ENCODE peak calls at places on chromosomes 4 and X, in eight cellular contexts. O, U, C, W, M, N, K and S are unnamed samples.

GRCh38 chrX:81729269-81729777 is 527.4 kb downstream of the SH3BGRL start:
- DNase-seq in O (no peak), U (no peak), C (peak), W (no peak), M (no peak), N (no peak), K (no peak), S (no peak)

GRCh38 chrX:1448793-1449580 is 3.7 kb downstream of the ASMTL start:
- DNase-seq in O (no peak), U (no peak), C (no peak), W (no peak), M (no peak), N (no peak), K (no peak), S (no peak)

GRCh38 chr4:69322055-69322454 is 41.8 kb downstream of the UGT2B28 start:
- DNase-seq in O (peak), U (no peak), C (no peak), W (no peak), M (no peak), N (peak), K (peak), S (peak)

GRCh38 chr4:169899295-169899694 is 126.9 kb downstream of the MFAP3L start:
- DNase-seq in O (no peak), U (no peak), C (peak), W (no peak), M (no peak), N (no peak), K (peak), S (no peak)

GRCh38 chr4:111631157-111631999 is 513.9 kb upstream of the FAM241A start:
- DNase-seq in O (peak), U (peak), C (peak), W (no peak), M (no peak), N (peak), K (peak), S (peak)

GRCh38 chrX:40092808-40093435 is 4.8 kb downstream of the BCOR start:
- DNase-seq in O (no peak), U (no peak), C (peak), W (no peak), M (no peak), N (no peak), K (no peak), S (no peak)

GRCh38 chrX:103688949-103689348 is 2.5 kb upstream of the MORF4L2 start:
- DNase-seq in O (peak), U (peak), C (peak), W (no peak), M (peak), N (peak), K (peak), S (peak)

GRCh38 chr4:75844151-75844662 is 58.0 kb downstream of the PPEF2 start:
- DNase-seq in O (peak), U (peak), C (no peak), W (no peak), M (peak), N (peak), K (peak), S (no peak)

GRCh38 chrX:22389544-22390243 is 117.0 kb downstream of the CBLL2 start:
- DNase-seq in O (peak), U (no peak), C (peak), W (no peak), M (no peak), N (peak), K (peak), S (no peak)

GRCh38 chr4:183960912-183961569 is 55.9 kb downstream of the STOX2 start:
- DNase-seq in O (no peak), U (no peak), C (peak), W (no peak), M (no peak), N (no peak), K (no peak), S (no peak)

GRCh38 chr4:137531951-137532868 is at the start of gene PCDH18:
- DNase-seq in O (peak), U (peak), C (peak), W (peak), M (no peak), N (peak), K (peak), S (peak)

GRCh38 chr4:118738999-118739690 is 54.0 kb downstream of the METTL14 start:
- DNase-seq in O (peak), U (no peak), C (no peak), W (no peak), M (no peak), N (no peak), K (no peak), S (no peak)

GRCh38 chrX:55057691-55058249 is 17.1 kb upstream of the PAGE2B start:
- DNase-seq in O (peak), U (peak), C (peak), W (no peak), M (peak), N (peak), K (peak), S (peak)

GRCh38 chr4:75477201-75477600 is 37.0 kb downstream of the RCHY1 start:
- DNase-seq in O (no peak), U (no peak), C (no peak), W (no peak), M (no peak), N (peak), K (no peak), S (no peak)

GRCh38 chrX:74420194-74421035 is 878 bp upstream of the SLC16A2 start:
- DNase-seq in O (peak), U (peak), C (peak), W (peak), M (peak), N (peak), K (peak), S (no peak)

GRCh38 chr4:146269228-146269653 is 54.9 kb downstream of the REELD1 start:
- DNase-seq in O (no peak), U (no peak), C (no peak), W (no peak), M (no peak), N (no peak), K (no peak), S (peak)

GRCh38 chr4:93710847-93711430 is 117.6 kb upstream of the ATOH1 start:
- DNase-seq in O (no peak), U (no peak), C (peak), W (no peak), M (no peak), N (no peak), K (no peak), S (no peak)

GRCh38 chr4:112523008-112523440 is 7.0 kb upstream of the NEUROG2 start:
- DNase-seq in O (no peak), U (peak), C (peak), W (no peak), M (no peak), N (peak), K (peak), S (peak)

GRCh38 chr4:130563185-130563890 is 1467.4 kb downstream of the C4orf33 start:
- DNase-seq in O (peak), U (peak), C (peak), W (peak), M (peak), N (peak), K (peak), S (peak)

GRCh38 chrX:13131511-13132137 is 87.2 kb upstream of the FAM9C start:
- DNase-seq in O (no peak), U (no peak), C (peak), W (no peak), M (no peak), N (no peak), K (no peak), S (peak)

GRCh38 chrX:123860506-123860840 is 620 bp downstream of the XIAP start:
- DNase-seq in O (no peak), U (no peak), C (no peak), W (no peak), M (peak), N (no peak), K (no peak), S (peak)

GRCh38 chr4:56981795-56982201 is 3.1 kb downstream of the POLR2B start:
- DNase-seq in O (peak), U (no peak), C (peak), W (no peak), M (no peak), N (peak), K (peak), S (no peak)

GRCh38 chrX:18545771-18546170 is 120.4 kb downstream of the CDKL5 start:
- DNase-seq in O (no peak), U (no peak), C (no peak), W (no peak), M (no peak), N (no peak), K (no peak), S (no peak)

GRCh38 chr4:31039382-31039781 is 319.2 kb downstream of the PCDH7 start:
- DNase-seq in O (no peak), U (no peak), C (no peak), W (no peak), M (no peak), N (no peak), K (no peak), S (no peak)

GRCh38 chr4:26406346-26406975 is 83.8 kb downstream of the CCKAR start:
- DNase-seq in O (no peak), U (no peak), C (peak), W (no peak), M (no peak), N (peak), K (peak), S (peak)

GRCh38 chr4:60683357-60683756 is 516.8 kb upstream of the ADGRL3 start:
- DNase-seq in O (peak), U (no peak), C (no peak), W (no peak), M (no peak), N (peak), K (peak), S (no peak)

GRCh38 chr4:25663778-25664177 is 8.1 kb downstream of the SLC34A2 start:
- DNase-seq in O (no peak), U (no peak), C (no peak), W (no peak), M (no peak), N (no peak), K (no peak), S (no peak)

GRCh38 chrX:115892787-115893671 is 277.5 kb upstream of the AGTR2 start:
- DNase-seq in O (peak), U (no peak), C (peak), W (no peak), M (no peak), N (peak), K (peak), S (peak)

GRCh38 chrX:104018126-104018525 is 4.6 kb upstream of the H2BW1 start:
- DNase-seq in O (no peak), U (no peak), C (no peak), W (no peak), M (no peak), N (peak), K (no peak), S (no peak)

GRCh38 chrX:38574858-38575257 is 13.5 kb downstream of the TSPAN7 start:
- DNase-seq in O (no peak), U (no peak), C (no peak), W (no peak), M (no peak), N (no peak), K (no peak), S (no peak)

GRCh38 chr4:7649741-7650531 is 215.2 kb upstream of the PSAPL1 start:
- DNase-seq in O (peak), U (no peak), C (no peak), W (no peak), M (no peak), N (peak), K (peak), S (no peak)

GRCh38 chr4:19327364-19327763 is 924.3 kb upstream of the SLIT2 start:
- DNase-seq in O (peak), U (no peak), C (no peak), W (no peak), M (no peak), N (peak), K (peak), S (no peak)

GRCh38 chr4:13705521-13706035 is 78.1 kb upstream of the BOD1L1 start:
- DNase-seq in O (peak), U (peak), C (peak), W (no peak), M (no peak), N (no peak), K (no peak), S (peak)

DNA sequence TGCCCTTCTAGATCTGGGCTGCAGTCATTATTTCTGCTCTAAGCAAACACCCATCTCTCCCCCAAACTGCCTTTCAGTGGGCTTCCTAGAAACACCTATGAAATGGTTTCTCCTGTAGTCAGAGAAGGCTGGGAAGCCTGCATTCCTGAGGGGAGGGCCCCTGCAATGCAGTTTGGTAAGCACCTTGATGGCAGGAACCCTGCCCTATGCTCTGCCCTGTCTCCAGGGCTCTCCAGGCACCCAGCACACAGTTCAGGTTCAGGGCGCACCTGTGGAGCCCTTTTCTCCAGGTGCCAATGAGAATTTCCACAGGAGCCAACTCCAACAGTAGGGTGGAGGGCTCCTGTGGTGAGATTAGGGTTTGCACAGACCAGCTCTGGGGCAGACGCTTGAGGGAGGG is 69.1 kb upstream of the FBXW7 start:
- DNase-seq in O (no peak), U (no peak), C (peak), W (no peak), M (no peak), N (no peak), K (no peak), S (no peak)
- H3K4me2 ChIP-seq in O (no peak), U (no peak), C (no peak), W (no peak), M (no peak), N (no peak), K (no peak), S (no peak)

DNA sequence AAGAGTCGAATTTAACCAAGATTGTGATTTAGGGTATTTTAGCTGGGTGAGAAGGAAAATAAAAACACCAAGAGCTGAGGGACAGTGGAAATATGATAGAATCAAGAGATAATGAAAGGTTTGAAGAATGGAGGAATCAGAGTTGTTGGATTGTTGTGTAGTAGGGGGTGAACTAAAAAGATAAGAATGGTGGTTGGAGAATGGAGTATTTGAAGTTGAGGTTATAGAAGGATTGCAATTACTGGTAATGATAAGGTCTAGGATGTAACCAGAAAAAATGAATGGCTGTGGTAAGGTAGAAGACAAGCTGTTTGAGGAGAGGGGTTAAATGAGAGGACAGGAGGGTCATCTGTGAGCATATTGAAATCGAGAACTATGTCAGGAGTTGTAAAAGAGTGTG is 4.5 kb downstream of the ABCE1 start:
- DNase-seq in O (no peak), U (no peak), C (peak), W (no peak), M (no peak), N (no peak), K (no peak), S (no peak)
- H3K4me2 ChIP-seq in O (no peak), U (no peak), C (no peak), W (no peak), M (peak), N (no peak), K (no peak), S (no peak)

GRCh38 chrX:44157858-44158257 is 184.7 kb upstream of the NDP start:
- DNase-seq in O (peak), U (no peak), C (no peak), W (no peak), M (no peak), N (no peak), K (peak), S (no peak)

GRCh38 chrX:44155126-44155525 is 181.9 kb upstream of the NDP start:
- DNase-seq in O (no peak), U (no peak), C (no peak), W (no peak), M (no peak), N (no peak), K (no peak), S (no peak)

GRCh38 chrX:44157293-44157692 is 184.1 kb upstream of the NDP start:
- DNase-seq in O (peak), U (no peak), C (no peak), W (no peak), M (no peak), N (no peak), K (no peak), S (no peak)

GRCh38 chrX:44152867-44153266 is 179.7 kb upstream of the NDP start:
- DNase-seq in O (peak), U (no peak), C (no peak), W (no peak), M (no peak), N (peak), K (peak), S (no peak)
- H3K4me2 ChIP-seq in O (no peak), U (no peak), C (no peak), W (no peak), M (no peak), N (no peak), K (no peak), S (no peak)

GRCh38 chr4:116346750-116347149 is 738.6 kb downstream of the TRAM1L1 start:
- DNase-seq in O (no peak), U (no peak), C (no peak), W (no peak), M (no peak), N (no peak), K (no peak), S (no peak)

GRCh38 chr4:116342143-116342542 is 743.2 kb downstream of the TRAM1L1 start:
- DNase-seq in O (no peak), U (no peak), C (no peak), W (no peak), M (no peak), N (no peak), K (no peak), S (no peak)

DNA sequence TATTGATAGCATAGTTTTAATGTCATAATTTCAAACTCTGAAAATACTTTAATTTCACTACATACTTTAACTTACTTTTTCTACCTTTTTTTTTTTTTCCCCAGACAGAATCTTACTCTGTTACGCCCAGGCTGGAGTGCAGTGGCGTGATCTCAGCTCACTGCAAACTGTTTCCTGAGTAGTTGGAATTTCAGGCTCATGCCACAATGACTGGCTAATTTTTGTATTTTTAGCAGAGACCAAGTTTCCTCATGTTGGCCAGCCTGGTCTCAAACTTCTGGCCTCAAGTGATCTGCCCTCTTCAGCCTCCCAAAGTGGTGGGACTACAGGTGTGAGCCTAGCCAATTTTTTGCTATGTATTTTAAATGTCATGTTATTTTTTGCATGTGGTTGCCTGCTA is 741.6 kb downstream of the TRAM1L1 start:
- DNase-seq in O (no peak), U (no peak), C (peak), W (no peak), M (no peak), N (no peak), K (no peak), S (no peak)
- H3K4me2 ChIP-seq in O (no peak), U (no peak), C (no peak), W (no peak), M (no peak), N (no peak), K (no peak), S (no peak)

GRCh38 chr4:80462537-80463207 is 127.1 kb downstream of the CFAP299 start:
- DNase-seq in O (peak), U (no peak), C (no peak), W (no peak), M (no peak), N (no peak), K (no peak), S (peak)
- H3K4me2 ChIP-seq in O (peak), U (no peak), C (no peak), W (no peak), M (no peak), N (peak), K (peak), S (peak)